ENCODE peak calls at places on chromosomes 5 and 9, in four cellular contexts. L is activated CD4-positive, alpha-beta T cell treated with anti-CD3 and anti-CD28 coated beads, Interleukin-2, amount 10 ng/mL, durations not matched to agents 7 days and 5 days; Z is AG04450; V is CD4-positive, alpha-beta T cell. D is an unnamed sample.

GRCh38 chr9:134791009-134791408 is 89.6 kb upstream of the FCN2 start:
- DNase-seq in V (no peak), L (no peak), Z (no peak), D (no peak)

GRCh38 chr9:68861436-68861835 is 152.5 kb downstream of the PRKACG start:
- DNase-seq in L (no peak), Z (no peak), V (no peak), D (no peak)

GRCh38 chr5:160083501-160083900 is 35.7 kb downstream of the PWWP2A start:
- DNase-seq in Z (no peak), V (no peak), L (no peak), D (no peak)

GRCh38 chr9:92980085-92980745 is 32.9 kb downstream of the FGD3 start:
- DNase-seq in V (no peak), Z (no peak), L (no peak), D (no peak)

GRCh38 chr9:126650830-126651341 is 37.2 kb downstream of the LMX1B start:
- DNase-seq in Z (no peak), L (no peak), V (no peak), D (no peak)

GRCh38 chr9:116737137-116737546 is 50.0 kb downstream of the TRIM32 start:
- DNase-seq in L (peak), V (peak), Z (peak), D (peak)

GRCh38 chr5:172696171-172696849 is 55.2 kb downstream of the NEURL1B start:
- DNase-seq in V (no peak), L (no peak), Z (no peak), D (no peak)

GRCh38 chr9:33116855-33117254 is 40.4 kb upstream of the SMU1 start:
- DNase-seq in Z (no peak), L (no peak), V (no peak), D (no peak)

GRCh38 chr5:145989428-145989827 is 53.0 kb downstream of the SH3RF2 start:
- DNase-seq in Z (no peak), L (no peak), V (no peak), D (no peak)

GRCh38 chr5:170513856-170514255 is 10.0 kb downstream of the KCNIP1 start:
- DNase-seq in Z (no peak), V (no peak), L (no peak), D (no peak)

GRCh38 chr9:136538599-136539426 is 7.0 kb downstream of the NOTCH1 start:
- DNase-seq in Z (no peak), V (peak), L (peak), D (peak)

GRCh38 chr5:109898547-109899544 is 209.1 kb downstream of the MAN2A1 start:
- DNase-seq in Z (no peak), V (no peak), L (no peak), D (no peak)

GRCh38 chr5:68849906-68850305 is 243.9 kb upstream of the SLC30A5 start:
- DNase-seq in Z (no peak), L (no peak), V (no peak), D (no peak)

GRCh38 chr5:112294126-112294525 is 125.0 kb downstream of the EPB41L4A start:
- DNase-seq in L (no peak), Z (no peak), V (no peak), D (no peak)

GRCh38 chr9:115030006-115030405 is 88.0 kb downstream of the TNC start:
- DNase-seq in L (no peak), V (no peak), Z (no peak), D (no peak)

GRCh38 chr9:126965541-126966428 is 51.2 kb downstream of the RALGPS1 start:
- DNase-seq in V (peak), Z (peak), L (peak), D (peak)

GRCh38 chr9:15512204-15512603 is 1.4 kb upstream of the PSIP1 start:
- DNase-seq in L (no peak), Z (no peak), V (no peak), D (peak)

GRCh38 chr9:134268308-134268724 is 57.9 kb upstream of the RXRA start:
- DNase-seq in L (no peak), V (no peak), Z (no peak), D (peak)

GRCh38 chr9:82101475-82101874 is 112.9 kb downstream of the SPATA31D1 start:
- DNase-seq in V (no peak), Z (no peak), L (no peak), D (no peak)

GRCh38 chr5:91434348-91434747 is 51.2 kb upstream of the ARRDC3 start:
- DNase-seq in V (no peak), L (no peak), Z (no peak), D (no peak)

GRCh38 chr5:1737790-1738405 is 61.7 kb downstream of the MRPL36 start:
- DNase-seq in V (peak), Z (no peak), L (peak), D (peak)

GRCh38 chr5:36552626-36553393 is 53.6 kb upstream of the SLC1A3 start:
- DNase-seq in Z (no peak), V (no peak), L (no peak), D (no peak)

GRCh38 chr5:73390989-73391388 is 57.6 kb downstream of the FOXD1 start:
- DNase-seq in L (no peak), Z (no peak), V (no peak), D (no peak)

GRCh38 chr9:124357591-124358361 is 57.5 kb downstream of the PSMB7 start:
- DNase-seq in L (no peak), V (no peak), Z (no peak), D (no peak)

GRCh38 chr5:141369994-141370848 is at the start of gene PCDHGB3:
- DNase-seq in V (peak), Z (no peak), L (no peak), D (no peak)

GRCh38 chr9:76206821-76207220 is 187.4 kb downstream of the RFK start:
- DNase-seq in L (no peak), Z (no peak), V (no peak), D (no peak)

GRCh38 chr9:122200960-122201635 is 27.7 kb downstream of the LHX6 start:
- DNase-seq in Z (peak), V (no peak), L (no peak), D (no peak)

GRCh38 chr5:82749453-82749852 is 327.7 kb downstream of the TMEM167A start:
- DNase-seq in Z (no peak), L (no peak), V (no peak), D (peak)

GRCh38 chr5:98504488-98504887 is 269.0 kb upstream of the RGMB start:
- DNase-seq in L (no peak), Z (no peak), V (no peak), D (no peak)

GRCh38 chr5:33336911-33337620 is 103.7 kb upstream of the TARS1 start:
- DNase-seq in V (no peak), L (no peak), Z (no peak), D (no peak)

GRCh38 chr5:74127377-74128338 is 501.7 kb downstream of the ARHGEF28 start:
- DNase-seq in V (no peak), Z (no peak), L (no peak), D (no peak)

GRCh38 chr5:1055896-1056610 is 47.5 kb downstream of the NKD2 start:
- DNase-seq in Z (no peak), L (no peak), V (no peak), D (no peak)

GRCh38 chr5:145943674-145944121 is 7.3 kb downstream of the SH3RF2 start:
- DNase-seq in Z (no peak), L (no peak), V (no peak), D (no peak)

D was measured in KG1.